ENCODE peak calls at places on chromosomes 1 and 21, in four cellular contexts. C is AML-193, O is Ammon's horn, N is IMR-90. B is an unnamed sample.

GRCh38 chr1:221880182-221880581 is 138.3 kb upstream of the DUSP10 start:
- DNase-seq in C (no peak), O (no peak), N (peak; percentile 25), B (no peak)

GRCh38 chr1:186082235-186082937 is 292.7 kb downstream of the TPR start:
- DNase-seq in C (peak; percentile 83), O (peak; percentile 43), N (peak; percentile 73), B (peak; percentile 16)

GRCh38 chr1:6485140-6485936 is 6.1 kb downstream of the PLEKHG5 start:
- DNase-seq in C (no peak), O (no peak), N (no peak), B (no peak)

GRCh38 chr1:53860967-53861411 is 22.9 kb upstream of the NDC1 start:
- DNase-seq in C (peak; percentile 71), O (peak; percentile 71), N (peak; percentile 61), B (peak; percentile 40)

GRCh38 chr1:7042322-7043231 is 257.3 kb downstream of the CAMTA1 start:
- DNase-seq in C (peak; percentile 37), O (peak; percentile 55), N (peak; percentile 57), B (peak; percentile 18)

GRCh38 chr1:232438476-232438875 is 191.5 kb downstream of the SIPA1L2 start:
- DNase-seq in C (no peak), O (peak; percentile 43), N (no peak), B (no peak)

GRCh38 chr21:38140192-38140905 is 116.4 kb upstream of the KCNJ15 start:
- DNase-seq in C (no peak), O (peak; percentile 38), N (peak; percentile 25), B (peak; percentile 79)

GRCh38 chr1:53342735-53343470 is 15.0 kb upstream of the LRP8 start:
- DNase-seq in C (no peak), O (no peak), N (no peak), B (no peak)

GRCh38 chr1:1136547-1137230 is 20.8 kb upstream of the C1orf159 start:
- DNase-seq in C (no peak), O (no peak), N (no peak), B (no peak)

GRCh38 chr1:209585672-209586071 is 2.2 kb downstream of the CAMK1G start:
- DNase-seq in C (no peak), O (peak; percentile 85), N (no peak), B (no peak)

GRCh38 chr1:43531453-43531905 is 796 bp downstream of the PTPRF start:
- DNase-seq in C (no peak), O (no peak), N (no peak), B (no peak)

GRCh38 chr21:41429925-41430491 is 4.0 kb downstream of the MX1 start:
- DNase-seq in C (no peak), O (no peak), N (no peak), B (no peak)

GRCh38 chr1:98086796-98087195 is 166.0 kb upstream of the DPYD start:
- DNase-seq in C (no peak), O (no peak), N (peak; percentile 99), B (no peak)

GRCh38 chr1:46719689-46720088 is 775 bp upstream of the EFCAB14 start:
- DNase-seq in C (peak; percentile 10), O (no peak), N (no peak), B (no peak)

GRCh38 chr1:110434946-110435345 is 16.0 kb upstream of the PROK1 start:
- DNase-seq in C (no peak), O (no peak), N (no peak), B (no peak)

GRCh38 chr1:153752561-153753195 is 22.5 kb upstream of the SLC27A3 start:
- DNase-seq in C (no peak), O (no peak), N (peak; percentile 79), B (no peak)

GRCh38 chr21:28339403-28339802 is 653.3 kb downstream of the LTN1 start:
- DNase-seq in C (no peak), O (no peak), N (no peak), B (no peak)

GRCh38 chr1:24912359-24913273 is 17.5 kb downstream of the RUNX3 start:
- DNase-seq in C (no peak), O (no peak), N (no peak), B (no peak)

GRCh38 chr1:30806381-30807317 is 49.1 kb upstream of the LAPTM5 start:
- DNase-seq in C (no peak), O (no peak), N (no peak), B (no peak)

B was measured in SK-N-DZ.